ENCODE peak calls at places on chromosomes 4 and X, in seven cellular contexts. Y is HEK293T; G is T-cell; D is naive thymus-derived CD8-positive, alpha-beta T cell; A is DMS53; M is Ammon's horn; S is left ventricle myocardium superior. Q is an unnamed sample.

GRCh38 chr4:183300660-183301059 is 19.4 kb downstream of the CLDN22 start:
- DNase-seq in A (no peak), M (no peak), D (no peak), S (no peak), G (no peak), Y (no peak), Q (no peak)

GRCh38 chr4:40434126-40434692 is 99.1 kb downstream of the CHRNA9 start:
- DNase-seq in A (no peak), D (no peak), S (no peak), G (no peak), M (no peak), Y (no peak), Q (no peak)

GRCh38 chr4:147714575-147715401 is 17.1 kb upstream of the ARHGAP10 start:
- DNase-seq in G (no peak), Y (no peak), A (no peak), S (no peak), M (no peak), D (no peak), Q (no peak)

GRCh38 chr4:63786181-63786580 is 623.1 kb downstream of the TECRL start:
- DNase-seq in M (peak), Y (no peak), A (no peak), D (no peak), G (no peak), S (no peak), Q (no peak)

GRCh38 chrX:150234126-150234525 is 129.0 kb upstream of the MAMLD1 start:
- DNase-seq in M (no peak), A (no peak), D (no peak), Y (no peak), S (no peak), G (no peak), Q (no peak)

GRCh38 chr4:124111922-124112321 is 600.6 kb downstream of the ANKRD50 start:
- DNase-seq in S (no peak), D (no peak), M (peak), A (peak), Y (peak), G (no peak), Q (peak)

GRCh38 chrX:45710081-45710801 is 509.6 kb upstream of the DIPK2B start:
- DNase-seq in G (no peak), S (no peak), Y (no peak), D (no peak), M (no peak), A (no peak), Q (peak)

GRCh38 chrX:45750639-45751038 is 550.0 kb upstream of the DIPK2B start:
- DNase-seq in Y (no peak), G (no peak), D (no peak), M (no peak), A (no peak), S (peak), Q (no peak)

GRCh38 chr4:138972956-138973819 is 42.4 kb upstream of the NOCT start:
- DNase-seq in S (no peak), M (no peak), D (no peak), Y (no peak), A (no peak), G (no peak), Q (no peak)

GRCh38 chr4:101563126-101563525 is 215.8 kb upstream of the PPP3CA start:
- DNase-seq in S (no peak), G (no peak), Y (no peak), A (no peak), D (no peak), M (no peak), Q (no peak)

GRCh38 chrX:66110112-66110511 is 53.9 kb upstream of the HEPH start:
- DNase-seq in S (no peak), A (peak), M (no peak), G (no peak), Y (peak), D (peak), Q (peak)

GRCh38 chr4:170589597-170590191 is 499.9 kb upstream of the AADAT start:
- DNase-seq in D (no peak), M (no peak), A (peak), Y (peak), G (no peak), S (no peak), Q (peak)

GRCh38 chrX:54695231-54695630 is 102.8 kb downstream of the ITIH6 start:
- DNase-seq in D (no peak), S (no peak), A (peak), M (no peak), Y (no peak), G (no peak), Q (no peak)

GRCh38 chr4:20832821-20833220 is 132.6 kb downstream of the PACRGL start:
- DNase-seq in M (peak), S (no peak), Y (no peak), D (no peak), G (no peak), A (no peak), Q (no peak)

GRCh38 chr4:54005475-54005874 is 58.9 kb downstream of the CHIC2 start:
- DNase-seq in Y (no peak), M (no peak), D (no peak), S (no peak), G (no peak), A (no peak), Q (no peak)

GRCh38 chrX:97039363-97040029 is 155.8 kb downstream of the RPA4 start:
- DNase-seq in D (no peak), G (no peak), Y (no peak), S (peak), A (no peak), M (peak), Q (peak)

GRCh38 chrX:10986616-10987015 is 124.5 kb upstream of the HCCS start:
- DNase-seq in D (no peak), G (no peak), S (no peak), M (no peak), Y (no peak), A (no peak), Q (no peak)

GRCh38 chrX:78652971-78653822 is 5.9 kb downstream of the RTL3 start:
- DNase-seq in D (no peak), M (no peak), S (no peak), G (no peak), Y (no peak), A (peak), Q (peak)

GRCh38 chr4:21879187-21879586 is 69.4 kb downstream of the KCNIP4 start:
- DNase-seq in A (peak), M (no peak), Y (peak), D (no peak), G (no peak), S (no peak), Q (no peak)

GRCh38 chr4:46894841-46895240 is 14.2 kb downstream of the COX7B2 start:
- DNase-seq in Y (no peak), M (no peak), D (no peak), G (no peak), A (no peak), S (no peak), Q (peak)

GRCh38 chrX:63513825-63514574 is 162.9 kb upstream of the SPIN4 start:
- DNase-seq in D (no peak), Y (no peak), G (no peak), M (no peak), S (no peak), A (no peak), Q (no peak)

GRCh38 chr4:24771241-24771640 is 24.1 kb upstream of the SOD3 start:
- DNase-seq in G (no peak), S (no peak), D (no peak), Y (no peak), M (no peak), A (no peak), Q (no peak)

GRCh38 chrX:140151316-140151715 is 186.0 kb upstream of the CXorf66 start:
- DNase-seq in M (no peak), D (no peak), A (no peak), S (no peak), Y (no peak), G (no peak), Q (no peak)

GRCh38 chr4:20137176-20137575 is 114.5 kb upstream of the SLIT2 start:
- DNase-seq in Y (no peak), A (no peak), D (no peak), G (no peak), M (no peak), S (no peak), Q (peak)

GRCh38 chr4:168797176-168797575 is 212.9 kb downstream of the CBR4 start:
- DNase-seq in A (peak), Y (no peak), D (no peak), M (no peak), G (no peak), S (no peak), Q (peak)

GRCh38 chrX:146278381-146278780 is 460.8 kb downstream of the SLITRK2 start:
- DNase-seq in S (no peak), M (peak), G (no peak), D (no peak), Y (no peak), A (peak), Q (no peak)

GRCh38 chrX:64350047-64350446 is 45.2 kb downstream of the MTMR8 start:
- DNase-seq in G (no peak), Y (no peak), D (no peak), S (no peak), M (no peak), A (no peak), Q (no peak)

Q was measured in A673.